ENCODE peak calls at places on chromosomes 1 and 21, in four cellular contexts. One of them, this sample, is unnamed. For H3K4me1, the result is how much of the 10 kb centered on the place peaks cover.

GRCh38 chr1:53069663-53070327 is 7.8 kb downstream of the PODN start:
- DNase-seq in Peyer's patch: peak
- DNase-seq in ovary: peak
- DNase-seq in HCT116: no peak
- DNase-seq in this sample: peak

GRCh38 chr1:205354259-205354904 is 2.3 kb downstream of the KLHDC8A start:
- DNase-seq in Peyer's patch: peak
- DNase-seq in ovary: peak
- DNase-seq in HCT116: peak
- DNase-seq in this sample: peak

GRCh38 chr1:61638296-61638695 is 86.6 kb downstream of the TM2D1 start:
- DNase-seq in Peyer's patch: no peak
- DNase-seq in ovary: no peak
- DNase-seq in HCT116: no peak
- DNase-seq in this sample: peak

GRCh38 chr21:25375675-25376074 is 231.6 kb downstream of the MRPL39 start:
- DNase-seq in Peyer's patch: no peak
- DNase-seq in ovary: no peak
- DNase-seq in HCT116: no peak
- DNase-seq in this sample: no peak

GRCh38 chr1:193709607-193710006 is 523.2 kb upstream of the B3GALT2 start:
- DNase-seq in Peyer's patch: no peak
- DNase-seq in ovary: no peak
- DNase-seq in HCT116: no peak
- DNase-seq in this sample: no peak

GRCh38 chr1:223711173-223711572 is 1.2 kb upstream of the CAPN2 start:
- DNase-seq in Peyer's patch: no peak
- DNase-seq in ovary: no peak
- DNase-seq in HCT116: no peak
- DNase-seq in this sample: no peak

GRCh38 chr1:46804926-46805325 is 6.1 kb downstream of the CYP4B1 start:
- DNase-seq in Peyer's patch: no peak
- DNase-seq in ovary: no peak
- DNase-seq in HCT116: no peak
- DNase-seq in this sample: no peak

GRCh38 chr1:176843352-176844297 is 320.9 kb downstream of the ASTN1 start:
- DNase-seq in Peyer's patch: no peak
- DNase-seq in ovary: no peak
- DNase-seq in HCT116: peak
- DNase-seq in this sample: peak

GRCh38 chr21:28537371-28538079 is 455.2 kb downstream of the LTN1 start:
- DNase-seq in Peyer's patch: no peak
- DNase-seq in ovary: no peak
- DNase-seq in HCT116: no peak
- DNase-seq in this sample: no peak

GRCh38 chr21:44038063-44038462 is 26.0 kb downstream of the TRAPPC10 start:
- DNase-seq in Peyer's patch: no peak
- DNase-seq in ovary: no peak
- DNase-seq in HCT116: no peak
- DNase-seq in this sample: no peak

GRCh38 chr1:244730153-244730933 is 77.4 kb downstream of the DESI2 start:
- DNase-seq in Peyer's patch: no peak
- DNase-seq in ovary: peak
- DNase-seq in HCT116: no peak
- DNase-seq in this sample: peak

GRCh38 chr21:27807596-27807995 is 840.7 kb upstream of the ADAMTS5 start:
- DNase-seq in Peyer's patch: no peak
- DNase-seq in ovary: no peak
- DNase-seq in HCT116: no peak
- DNase-seq in this sample: peak

GRCh38 chr1:84853743-84854721 is 39.0 kb downstream of the LPAR3 start:
- DNase-seq in Peyer's patch: no peak
- DNase-seq in ovary: no peak
- DNase-seq in HCT116: peak
- DNase-seq in this sample: no peak

GRCh38 chr1:112507896-112508241 is 896 bp upstream of the WNT2B start:
- DNase-seq in Peyer's patch: no peak
- DNase-seq in ovary: peak
- DNase-seq in HCT116: no peak
- DNase-seq in this sample: no peak

GRCh38 chr1:225752245-225752644 is 25.4 kb upstream of the SRP9 start:
- DNase-seq in Peyer's patch: no peak
- DNase-seq in ovary: no peak
- DNase-seq in HCT116: no peak
- DNase-seq in this sample: no peak

GRCh38 chr1:168504064-168504837 is 39.5 kb downstream of the XCL2 start:
- DNase-seq in Peyer's patch: no peak
- DNase-seq in ovary: no peak
- DNase-seq in HCT116: no peak
- DNase-seq in this sample: no peak

GRCh38 chr1:211739671-211740411 is 64.4 kb upstream of the NEK2 start:
- DNase-seq in Peyer's patch: no peak
- DNase-seq in ovary: no peak
- DNase-seq in HCT116: no peak
- DNase-seq in this sample: no peak

GRCh38 chr1:32893198-32894018 is 7.1 kb downstream of the HPCA start:
- DNase-seq in Peyer's patch: no peak
- DNase-seq in ovary: peak
- DNase-seq in HCT116: no peak
- DNase-seq in this sample: peak

GRCh38 chr21:36569511-36569910 is 89.6 kb upstream of the CLDN14 start:
- DNase-seq in Peyer's patch: no peak
- DNase-seq in ovary: no peak
- DNase-seq in HCT116: no peak
- DNase-seq in this sample: no peak

GRCh38 chr1:220325306-220325995 is 53.2 kb upstream of the RAB3GAP2 start:
- DNase-seq in Peyer's patch: no peak
- DNase-seq in ovary: no peak
- DNase-seq in HCT116: no peak
- DNase-seq in this sample: no peak

GRCh38 chr1:86866665-86867064 is 47.3 kb downstream of the SELENOF start:
- DNase-seq in Peyer's patch: no peak
- DNase-seq in ovary: no peak
- DNase-seq in HCT116: no peak
- DNase-seq in this sample: no peak

GRCh38 chr1:10380594-10381275 is 18.1 kb upstream of the PGD start:
- DNase-seq in Peyer's patch: no peak
- DNase-seq in ovary: peak
- DNase-seq in HCT116: no peak
- DNase-seq in this sample: no peak

GRCh38 chr1:117886101-117886795 is 43.2 kb downstream of the GDAP2 start:
- DNase-seq in Peyer's patch: no peak
- DNase-seq in ovary: no peak
- DNase-seq in HCT116: no peak
- DNase-seq in this sample: no peak

GRCh38 chr1:235002706-235003300 is 125.8 kb downstream of the TOMM20 start:
- DNase-seq in Peyer's patch: no peak
- DNase-seq in ovary: no peak
- DNase-seq in HCT116: no peak
- DNase-seq in this sample: no peak

GRCh38 chr21:44911384-44912157 is 9.1 kb downstream of the ITGB2 start:
- DNase-seq in Peyer's patch: no peak
- DNase-seq in ovary: no peak
- DNase-seq in HCT116: no peak
- DNase-seq in this sample: peak

GRCh38 chr1:30715886-30716285 is 7.5 kb downstream of the MATN1 start:
- DNase-seq in Peyer's patch: no peak
- DNase-seq in ovary: peak
- DNase-seq in HCT116: no peak
- DNase-seq in this sample: no peak

GRCh38 chr1:30715216-30715615 is 8.2 kb downstream of the MATN1 start:
- DNase-seq in Peyer's patch: no peak
- DNase-seq in ovary: no peak
- DNase-seq in HCT116: no peak
- DNase-seq in this sample: no peak

GRCh38 chr1:30714025-30714424 is 9.4 kb downstream of the MATN1 start:
- DNase-seq in Peyer's patch: no peak
- DNase-seq in ovary: no peak
- DNase-seq in HCT116: no peak
- DNase-seq in this sample: no peak

GRCh38 chr1:30713211-30713770 is 10.1 kb downstream of the MATN1 start:
- DNase-seq in Peyer's patch: no peak
- DNase-seq in ovary: no peak
- DNase-seq in HCT116: no peak
- DNase-seq in this sample: peak

DNA sequence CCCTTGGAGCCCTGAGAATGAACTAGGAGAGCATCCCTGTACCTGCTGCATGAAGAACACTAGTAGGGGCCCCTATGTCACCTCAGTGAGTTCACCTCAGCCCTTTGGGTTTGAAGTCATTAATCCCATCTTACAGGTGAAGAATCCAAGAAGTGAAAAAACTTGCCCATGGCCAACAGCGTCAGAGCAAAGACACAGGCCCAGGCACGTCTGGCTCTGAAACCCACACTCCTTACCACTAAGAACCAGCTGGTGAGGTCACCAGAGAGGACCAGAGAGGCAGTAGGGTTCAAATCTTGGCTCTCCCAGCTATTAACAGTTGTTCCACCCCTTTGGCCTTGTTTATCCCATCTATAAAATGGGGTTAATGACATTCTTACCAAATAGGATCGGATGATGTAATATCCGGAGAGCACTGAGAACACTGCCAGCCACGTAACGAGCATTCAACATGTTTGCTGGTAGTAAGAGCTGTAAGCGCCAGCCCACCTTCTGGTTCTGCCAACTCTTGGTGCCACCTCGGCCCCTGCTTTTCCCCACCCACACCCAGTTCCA is 8.8 kb downstream of the MATN1 start:
- DNase-seq in Peyer's patch: no peak
- DNase-seq in ovary: no peak
- DNase-seq in HCT116: no peak
- DNase-seq in this sample: no peak
- TF ChIP-seq POLR2A in Peyer's patch: no peak
- TF ChIP-seq POLR2A in ovary: no peak
- TF ChIP-seq POLR2A in HCT116: no peak
- TF ChIP-seq POLR2A in this sample: no peak

DNA sequence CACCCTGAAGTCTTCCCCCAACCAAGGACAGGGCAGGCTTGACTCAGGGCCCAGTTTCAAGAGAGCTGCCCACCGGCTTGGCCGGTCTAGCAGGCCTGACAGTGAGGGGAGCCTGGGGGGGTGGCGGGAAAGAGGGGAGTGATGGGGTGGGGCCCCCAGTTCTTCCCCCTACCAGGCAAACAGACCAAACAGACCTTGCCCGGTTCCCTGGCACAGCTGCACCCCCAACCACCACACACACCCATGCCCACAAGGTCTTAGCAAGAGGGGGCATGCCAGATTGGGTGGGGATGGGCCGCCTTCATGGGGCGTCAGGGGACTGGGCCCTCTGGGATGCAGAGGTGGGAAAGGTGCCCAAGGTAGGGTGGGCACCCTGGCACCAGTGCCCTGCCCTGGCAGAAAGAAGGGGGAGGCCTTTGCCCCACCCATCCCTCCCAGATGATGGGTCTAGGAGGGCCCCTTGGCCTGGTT is 8.9 kb downstream of the ZBTB7B start:
- DNase-seq in Peyer's patch: no peak
- DNase-seq in ovary: peak
- DNase-seq in HCT116: no peak
- DNase-seq in this sample: no peak
- H3K4me1 ChIP-seq in Peyer's patch: under half
- H3K4me1 ChIP-seq in ovary: under half
- H3K4me1 ChIP-seq in HCT116: under half
- H3K4me1 ChIP-seq in this sample: under half

DNA sequence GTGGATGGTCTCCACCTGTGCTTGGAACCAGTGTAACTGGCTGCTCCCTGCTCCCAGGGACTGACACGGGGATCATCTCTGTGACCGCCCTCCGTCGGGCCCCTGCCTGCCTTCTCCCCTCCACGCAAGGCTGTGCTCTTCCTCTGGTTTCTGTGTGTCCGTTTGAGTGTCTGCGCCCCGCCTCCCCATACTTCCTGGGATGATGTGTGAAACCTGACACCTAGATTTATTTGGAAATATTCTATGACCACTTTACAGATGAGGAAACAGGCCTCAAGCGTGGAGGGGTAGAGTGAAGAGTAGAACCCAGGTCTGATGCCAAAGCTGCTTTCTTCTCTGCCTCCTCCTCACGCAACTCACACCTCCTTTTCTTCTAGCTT is 24.3 kb downstream of the LDLRAP1 start:
- DNase-seq in Peyer's patch: no peak
- DNase-seq in ovary: no peak
- DNase-seq in HCT116: no peak
- DNase-seq in this sample: no peak
- TF ChIP-seq POLR2A in Peyer's patch: no peak
- TF ChIP-seq POLR2A in ovary: no peak
- TF ChIP-seq POLR2A in HCT116: no peak
- TF ChIP-seq POLR2A in this sample: no peak

DNA sequence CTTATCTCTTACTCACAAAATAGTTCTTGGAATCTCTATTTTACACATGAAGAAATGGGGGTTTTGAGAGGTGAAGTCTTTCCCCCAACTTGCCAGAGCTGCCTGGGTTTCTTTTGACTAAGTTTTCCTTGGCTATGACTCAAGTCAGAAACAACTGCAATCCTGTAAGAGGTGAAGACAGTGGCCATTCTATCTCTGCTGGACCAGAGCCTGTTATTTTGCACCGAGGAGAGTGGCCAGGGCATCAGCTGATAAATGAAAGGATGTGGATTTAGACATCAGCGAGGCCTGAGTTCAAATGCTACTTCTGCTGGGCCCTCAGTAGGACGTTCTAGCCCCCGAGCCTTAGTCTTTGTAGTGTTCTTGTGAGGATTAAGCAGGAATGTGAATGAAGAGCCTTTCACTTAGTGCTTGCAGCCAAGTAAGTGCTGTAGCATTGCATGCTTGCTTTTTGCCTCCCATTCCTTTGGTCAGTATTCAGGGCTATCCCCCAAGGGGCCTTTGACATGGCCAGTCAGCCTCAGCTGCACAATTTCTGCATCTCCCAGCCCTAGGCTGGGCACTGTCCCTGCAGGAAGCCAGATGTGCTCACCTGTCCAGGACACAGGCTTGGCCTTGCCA is 30.3 kb downstream of the SOX13 start:
- DNase-seq in Peyer's patch: no peak
- DNase-seq in ovary: no peak
- DNase-seq in HCT116: no peak
- DNase-seq in this sample: no peak
- H3K4me1 ChIP-seq in Peyer's patch: under half
- H3K4me1 ChIP-seq in ovary: under half
- H3K4me1 ChIP-seq in HCT116: under half
- H3K4me1 ChIP-seq in this sample: under half